ENCODE peak calls at places on chromosome 1, in four cellular contexts. I, J, P and H are unnamed samples.

GRCh38 chr1:185442065-185442464 is 125.0 kb upstream of the IVNS1ABP start:
- DNase-seq in J (peak), P (no peak), I (no peak), H (no peak)

GRCh38 chr1:36156329-36157114 is 562 bp downstream of the MAP7D1 start:
- DNase-seq in P (no peak), I (no peak), J (peak), H (peak)

GRCh38 chr1:17232759-17233661 is 15.9 kb upstream of the PADI3 start:
- DNase-seq in J (no peak), I (no peak), P (no peak), H (peak)

GRCh38 chr1:19384113-19384512 is 72.0 kb downstream of the SLC66A1 start:
- DNase-seq in I (no peak), J (peak), P (no peak), H (peak)

GRCh38 chr1:212078826-212079225 is 43.3 kb downstream of the DTL start:
- DNase-seq in J (no peak), P (no peak), I (no peak), H (no peak)

GRCh38 chr1:16441312-16441641 is 753 bp downstream of the NECAP2 start:
- DNase-seq in P (no peak), J (no peak), I (no peak), H (no peak)

GRCh38 chr1:198529414-198529813 is 11.1 kb downstream of the ATP6V1G3 start:
- DNase-seq in J (no peak), P (no peak), I (no peak), H (no peak)

GRCh38 chr1:84208935-84209334 is 64.9 kb downstream of the PRKACB start:
- DNase-seq in P (no peak), J (no peak), I (no peak), H (no peak)

GRCh38 chr1:89633103-89633744 is at the start of gene LRRC8C:
- DNase-seq in P (no peak), I (no peak), J (peak), H (peak)

GRCh38 chr1:27994060-27994459 is 34.3 kb downstream of the XKR8 start:
- DNase-seq in J (no peak), P (no peak), I (no peak), H (no peak)

GRCh38 chr1:89085781-89086180 is 20.8 kb upstream of the GBP1 start:
- DNase-seq in P (no peak), J (peak), I (peak), H (no peak)

GRCh38 chr1:241883159-241883558 is 35.2 kb downstream of the EXO1 start:
- DNase-seq in P (no peak), I (no peak), J (no peak), H (no peak)

GRCh38 chr1:202117898-202118371 is 4.8 kb upstream of the GPR37L1 start:
- DNase-seq in I (peak), P (no peak), J (peak), H (no peak)

GRCh38 chr1:167184081-167184480 is 36.6 kb upstream of the POU2F1 start:
- DNase-seq in J (no peak), P (no peak), I (no peak), H (no peak)

GRCh38 chr1:33255347-33256311 is 663 bp upstream of the ZNF362 start:
- DNase-seq in J (no peak), I (peak), P (peak), H (peak)
- TF ChIP-seq USF2 in J (no peak), I (no peak), P (no peak), H (no peak)

GRCh38 chr1:51551848-51552296 is 32.8 kb upstream of the EPS15 start:
- DNase-seq in P (no peak), I (no peak), J (no peak), H (no peak)

GRCh38 chr1:51551081-51551480 is 32.0 kb upstream of the EPS15 start:
- DNase-seq in P (no peak), I (no peak), J (no peak), H (no peak)

GRCh38 chr1:51555866-51556619 is 37.0 kb upstream of the EPS15 start:
- DNase-seq in P (no peak), I (no peak), J (no peak), H (no peak)

GRCh38 chr1:51552929-51553807 is 34.1 kb upstream of the EPS15 start:
- DNase-seq in J (no peak), I (no peak), P (no peak), H (no peak)

GRCh38 chr1:51553911-51554310 is 34.8 kb upstream of the EPS15 start:
- DNase-seq in I (no peak), P (no peak), J (no peak), H (no peak)
- TF ChIP-seq CEBPB in I (no peak), P (no peak), J (no peak), H (no peak)

GRCh38 chr1:246689409-246689997 is 34.7 kb upstream of the SCCPDH start:
- DNase-seq in J (peak), P (peak), I (peak), H (peak)
- TF ChIP-seq JUNB in J (no peak), P (no peak), I (no peak), H (no peak)

DNA sequence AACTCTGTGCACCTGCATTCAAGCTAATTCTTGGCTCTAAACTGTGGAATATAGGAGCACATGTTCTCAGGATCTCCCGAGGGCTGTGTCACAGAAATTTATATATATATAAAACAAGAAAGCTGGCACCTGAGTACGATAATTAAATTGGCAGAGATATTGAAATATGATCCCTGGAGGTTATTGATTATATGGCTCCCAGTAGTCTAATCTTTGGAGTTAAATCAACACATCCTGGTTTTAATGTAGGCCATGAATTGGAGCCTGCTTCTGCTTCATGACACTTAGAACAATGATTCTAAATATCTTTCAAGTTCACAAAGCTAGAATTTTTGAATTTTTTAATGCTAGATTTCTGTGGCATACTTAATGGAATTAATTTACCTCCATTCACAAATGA is 84.3 kb downstream of the CTH start:
- DNase-seq in P (no peak), J (no peak), I (no peak), H (no peak)
- TF ChIP-seq USF2 in P (no peak), J (no peak), I (no peak), H (no peak)

GRCh38 chr1:43687301-43688108 is 19.8 kb upstream of the ST3GAL3 start:
- DNase-seq in I (no peak), P (no peak), J (no peak), H (no peak)
- TF ChIP-seq CEBPB in I (no peak), P (no peak), J (no peak), H (no peak)

DNA sequence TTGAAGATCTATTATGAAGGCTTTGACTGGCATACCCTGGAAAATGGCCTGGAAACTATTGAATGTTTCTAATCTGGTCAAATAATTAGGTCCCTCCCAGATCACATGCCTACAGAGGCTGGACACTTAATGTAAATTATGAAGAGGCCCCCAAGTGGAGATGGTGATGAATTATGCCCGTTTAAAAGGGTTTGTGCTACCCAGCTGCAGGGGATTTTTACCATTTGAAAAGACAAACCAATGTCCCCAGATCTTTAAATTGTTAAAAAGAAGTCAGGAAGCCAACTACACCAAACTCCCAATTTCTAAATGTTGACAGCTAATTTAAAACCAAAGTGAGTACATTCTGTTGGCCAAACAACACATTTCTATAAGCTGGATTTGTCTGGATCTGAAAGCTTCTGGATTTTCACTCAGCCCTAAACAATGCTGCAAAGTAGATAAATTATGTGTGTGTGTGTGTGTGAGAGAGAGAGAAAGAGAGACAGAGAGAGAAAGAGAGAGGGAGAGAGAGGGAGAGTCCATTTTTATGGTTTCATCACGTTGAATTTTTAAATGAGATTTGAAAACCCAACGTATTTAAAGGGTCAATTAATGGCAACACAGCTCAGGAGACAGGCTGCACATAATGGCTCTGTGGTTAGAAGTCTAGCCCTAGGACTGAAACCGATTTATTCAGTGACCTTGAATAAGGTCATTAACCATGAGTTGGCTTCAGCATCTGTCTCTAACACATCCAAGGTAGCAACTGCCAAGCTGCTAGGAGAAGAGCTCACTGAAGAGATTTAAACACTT is 35.5 kb upstream of the FMN2 start:
- DNase-seq in J (no peak), P (no peak), I (no peak), H (no peak)
- TF ChIP-seq JUNB in J (no peak), P (no peak), I (no peak), H (no peak)